ENCODE peak calls at places on chromosomes 2 and 18, in nine cellular contexts. A is prostate gland; R is adipocyte; T is Caco-2; F is WERI-Rb-1; D is CD4-positive, alpha-beta memory T cell; N is IMR-90; E is hepatocyte; L is astrocyte. V is an unnamed sample.

GRCh38 chr2:44954306-44954901 is 12.9 kb downstream of the SIX3 start:
- DNase-seq in A (no peak), R (no peak), T (no peak), F (no peak), D (no peak), N (no peak), E (no peak), L (no peak), V (no peak)

GRCh38 chr18:61209802-61210201 is 123.4 kb upstream of the CDH20 start:
- DNase-seq in A (no peak), R (no peak), T (no peak), F (no peak), D (no peak), N (no peak), E (no peak), L (no peak), V (no peak)

GRCh38 chr2:177631702-177632101 is 239.1 kb downstream of the AGPS start:
- DNase-seq in A (no peak), R (no peak), T (no peak), F (no peak), D (no peak), N (no peak), E (no peak), L (no peak), V (no peak)

GRCh38 chr2:207041279-207041678 is 102.0 kb downstream of the CPO start:
- DNase-seq in A (no peak), R (no peak), T (no peak), F (no peak), D (no peak), N (no peak), E (no peak), L (peak; percentile 38), V (no peak)

GRCh38 chr2:55490554-55490953 is 29.0 kb upstream of the CFAP36 start:
- DNase-seq in A (no peak), R (peak; percentile 38), T (no peak), F (no peak), D (no peak), N (peak; percentile 82), E (peak; percentile 28), L (peak; percentile 65), V (no peak)

GRCh38 chr2:235021752-235022151 is 69.9 kb downstream of the SH3BP4 start:
- DNase-seq in A (no peak), R (peak; percentile 81), T (no peak), F (no peak), D (no peak), N (peak; percentile 93), E (no peak), L (peak; percentile 89), V (no peak)

GRCh38 chr2:3301001-3301400 is 76.6 kb downstream of the EIPR1 start:
- DNase-seq in A (no peak), R (no peak), T (no peak), F (no peak), D (no peak), N (peak; percentile 41), E (no peak), L (no peak), V (no peak)

GRCh38 chr18:22385718-22386117 is 32.0 kb downstream of the CTAGE1 start:
- DNase-seq in A (no peak), R (peak; percentile 31), T (no peak), F (no peak), D (no peak), N (peak; percentile 83), E (no peak), L (peak; percentile 88), V (no peak)

GRCh38 chr18:28159055-28159454 is 17.9 kb downstream of the CDH2 start:
- DNase-seq in A (no peak), R (no peak), T (no peak), F (peak; percentile 59), D (no peak), N (no peak), E (no peak), L (no peak), V (no peak)

GRCh38 chr18:7647500-7647899 is 80.4 kb downstream of the PTPRM start:
- DNase-seq in A (no peak), R (no peak), T (no peak), F (no peak), D (no peak), N (no peak), E (no peak), L (no peak), V (no peak)

GRCh38 chr2:45845566-45845965 is 194.1 kb downstream of the PRKCE start:
- DNase-seq in A (no peak), R (no peak), T (no peak), F (no peak), D (no peak), N (no peak), E (no peak), L (no peak), V (no peak)

GRCh38 chr2:12493031-12493513 is 223.7 kb upstream of the TRIB2 start:
- DNase-seq in A (no peak), R (peak; percentile 38), T (peak; percentile 36), F (no peak), D (no peak), N (peak; percentile 93), E (peak; percentile 34), L (peak; percentile 93), V (no peak)

GRCh38 chr18:21851327-21851961 is 110.9 kb downstream of the MIB1 start:
- DNase-seq in A (no peak), R (peak; percentile 48), T (no peak), F (no peak), D (no peak), N (peak; percentile 11), E (peak; percentile 10), L (no peak), V (no peak)

GRCh38 chr18:76275913-76276312 is 219.1 kb downstream of the ZNF516 start:
- DNase-seq in A (no peak), R (no peak), T (no peak), F (no peak), D (no peak), N (no peak), E (no peak), L (no peak), V (no peak)

GRCh38 chr18:28606686-28607085 is 429.8 kb upstream of the CDH2 start:
- DNase-seq in A (no peak), R (peak; percentile 16), T (no peak), F (no peak), D (no peak), N (peak; percentile 1), E (no peak), L (no peak), V (no peak)

GRCh38 chr18:67514465-67514864 is 2.1 kb downstream of the DSEL start:
- DNase-seq in A (no peak), R (peak; percentile 23), T (no peak), F (no peak), D (no peak), N (peak; percentile 23), E (no peak), L (no peak), V (no peak)

GRCh38 chr2:43022896-43023295 is 203.5 kb downstream of the ZFP36L2 start:
- DNase-seq in A (no peak), R (no peak), T (no peak), F (no peak), D (no peak), N (no peak), E (no peak), L (no peak), V (no peak)
- H3K9me3 ChIP-seq in A (no peaks in the 10 kb centered on the region), R (peaks cover 13% of the 10 kb centered on the region), T (peaks cover 10% of the 10 kb centered on the region), F (peaks cover 14% of the 10 kb centered on the region), D (no peaks in the 10 kb centered on the region), N (peaks cover 8% of the 10 kb centered on the region), E (peaks cover 7% of the 10 kb centered on the region), L (peaks cover 11% of the 10 kb centered on the region), V (no peaks in the 10 kb centered on the region)

GRCh38 chr2:153645640-153646039 is 167.1 kb upstream of the RPRM start:
- DNase-seq in A (no peak), R (no peak), T (no peak), F (no peak), D (no peak), N (no peak), E (no peak), L (no peak), V (no peak)
- H3K9me3 ChIP-seq in A (no peaks in the 10 kb centered on the region), R (no peaks in the 10 kb centered on the region), T (no peaks in the 10 kb centered on the region), F (no peaks in the 10 kb centered on the region), D (no peaks in the 10 kb centered on the region), N (no peaks in the 10 kb centered on the region), E (no peaks in the 10 kb centered on the region), L (no peaks in the 10 kb centered on the region), V (no peaks in the 10 kb centered on the region)

GRCh38 chr2:10267551-10268465 is 34.9 kb upstream of the HPCAL1 start:
- DNase-seq in A (peak; percentile 44), R (no peak), T (no peak), F (peak; percentile 24), D (no peak), N (no peak), E (no peak), L (no peak), V (no peak)

GRCh38 chr2:10271509-10271908 is 31.2 kb upstream of the HPCAL1 start:
- DNase-seq in A (no peak), R (no peak), T (no peak), F (no peak), D (no peak), N (no peak), E (no peak), L (no peak), V (no peak)

GRCh38 chr2:10269711-10270610 is 32.7 kb upstream of the HPCAL1 start:
- DNase-seq in A (no peak), R (no peak), T (no peak), F (peak; percentile 8), D (no peak), N (no peak), E (peak; percentile 61), L (no peak), V (no peak)

GRCh38 chr2:10267036-10267435 is 35.7 kb upstream of the HPCAL1 start:
- DNase-seq in A (no peak), R (no peak), T (no peak), F (peak; percentile 2), D (no peak), N (no peak), E (no peak), L (no peak), V (no peak)

DNA sequence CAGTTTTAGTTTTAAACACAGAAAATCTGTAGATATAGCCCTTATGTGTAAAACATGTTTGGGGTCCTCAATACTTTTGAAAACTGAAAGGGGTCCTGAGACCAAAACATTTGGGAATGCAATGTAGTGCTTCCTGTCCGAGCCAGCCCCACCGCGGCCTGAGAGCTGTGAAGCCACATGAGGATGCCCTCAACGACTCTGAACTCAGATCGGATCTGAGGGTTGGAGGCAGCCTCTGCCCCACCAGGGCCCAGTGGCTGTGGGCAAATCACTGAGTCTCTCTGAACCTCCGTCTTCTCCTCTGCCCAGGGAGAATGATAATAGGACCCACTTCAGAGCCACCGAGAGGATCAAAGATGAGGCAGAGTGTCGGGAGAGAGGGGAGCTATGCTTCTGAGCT is 33.4 kb upstream of the HPCAL1 start:
- DNase-seq in A (no peak), R (no peak), T (no peak), F (peak; percentile 4), D (no peak), N (no peak), E (no peak), L (no peak), V (no peak)
- H3K9me3 ChIP-seq in A (no peaks in the 10 kb centered on the region), R (no peaks in the 10 kb centered on the region), T (no peaks in the 10 kb centered on the region), F (peaks cover 5% of the 10 kb centered on the region), D (no peaks in the 10 kb centered on the region), N (no peaks in the 10 kb centered on the region), E (no peaks in the 10 kb centered on the region), L (no peaks in the 10 kb centered on the region), V (no peaks in the 10 kb centered on the region)

GRCh38 chr2:86499326-86499725 is 58.2 kb downstream of the KDM3A start:
- DNase-seq in A (no peak), R (no peak), T (no peak), F (no peak), D (no peak), N (no peak), E (no peak), L (no peak), V (no peak)

GRCh38 chr2:86498468-86499260 is 57.5 kb downstream of the KDM3A start:
- DNase-seq in A (no peak), R (no peak), T (no peak), F (no peak), D (no peak), N (peak; percentile 45), E (no peak), L (no peak), V (no peak)

GRCh38 chr2:86500325-86500724 is 59.2 kb downstream of the KDM3A start:
- DNase-seq in A (no peak), R (no peak), T (peak; percentile 26), F (no peak), D (no peak), N (no peak), E (no peak), L (no peak), V (no peak)
- H3K9me3 ChIP-seq in A (no peaks in the 10 kb centered on the region), R (peaks cover 4% of the 10 kb centered on the region), T (peaks cover 19% of the 10 kb centered on the region), F (peaks cover 9% of the 10 kb centered on the region), D (peaks cover 6% of the 10 kb centered on the region), N (peaks cover 10% of the 10 kb centered on the region), E (no peaks in the 10 kb centered on the region), L (peaks cover 9% of the 10 kb centered on the region), V (peaks cover 3% of the 10 kb centered on the region)